ENCODE peak calls at places on chromosomes 6 and 20, in nine cellular contexts. M is Kasumi-1; L is kidney tubule cell; O is activated naive CD8-positive, alpha-beta T cell treated with anti-CD3 and anti-CD28 coated beads, Interleukin-2, amount 50 U/mL, for 24 hours; I is HTR-8/SVneo; X is activated T-helper 1 cell treated with anti-CD3 and anti-CD28 coated beads, Interleukin-2, amount 50 U/mL, for 16 hours; S is colonic mucosa; P is T-helper 9 cell; V is midbrain. R is an unnamed sample.
A peak's percentile ranks its signal among the peaks of the same experiment; 100 is the strongest.

GRCh38 chr6:113825776-113826175 is 31.4 kb upstream of the MARCKS start:
- DNase-seq in M (no peak), L (peak; percentile 41), O (no peak), I (no peak), X (no peak), S (peak; percentile 85), P (no peak), V (peak; percentile 90), R (peak; percentile 85)

GRCh38 chr6:43464337-43464736 is 9.0 kb upstream of the DLK2 start:
- DNase-seq in M (no peak), L (no peak), O (no peak), I (no peak), X (no peak), S (no peak), P (no peak), V (no peak), R (no peak)

GRCh38 chr20:49747707-49748524 is 34.2 kb upstream of the B4GALT5 start:
- DNase-seq in M (no peak), L (no peak), O (no peak), I (no peak), X (no peak), S (peak; percentile 43), P (no peak), V (peak; percentile 44), R (peak; percentile 78)

GRCh38 chr6:114144887-114145851 is 174.2 kb upstream of the HDAC2 start:
- DNase-seq in M (no peak), L (no peak), O (no peak), I (no peak), X (no peak), S (no peak), P (no peak), V (no peak), R (no peak)

GRCh38 chr6:135488023-135488422 is 9.5 kb downstream of the AHI1 start:
- DNase-seq in M (no peak), L (peak; percentile 60), O (no peak), I (peak; percentile 48), X (no peak), S (no peak), P (no peak), V (no peak), R (peak; percentile 81)

GRCh38 chr6:139587469-139587868 is 213.0 kb upstream of the CITED2 start:
- DNase-seq in M (no peak), L (peak; percentile 94), O (no peak), I (peak; percentile 59), X (no peak), S (no peak), P (no peak), V (no peak), R (peak; percentile 85)

GRCh38 chr20:62087632-62088031 is 22.0 kb upstream of the TAF4 start:
- DNase-seq in M (no peak), L (no peak), O (no peak), I (no peak), X (no peak), S (no peak), P (no peak), V (no peak), R (no peak)

GRCh38 chr20:5886788-5887187 is 63.5 kb downstream of the TRMT6 start:
- DNase-seq in M (no peak), L (no peak), O (no peak), I (no peak), X (no peak), S (no peak), P (no peak), V (no peak), R (no peak)

GRCh38 chr6:108742041-108742440 is 106.2 kb upstream of the ARMC2 start:
- DNase-seq in M (peak; percentile 19), L (peak; percentile 36), O (no peak), I (no peak), X (no peak), S (no peak), P (no peak), V (no peak), R (no peak)

GRCh38 chr6:2900821-2901644 is 2.1 kb downstream of the SERPINB9 start:
- DNase-seq in M (no peak), L (no peak), O (no peak), I (no peak), X (no peak), S (no peak), P (no peak), V (peak; percentile 67), R (peak; percentile 9)

GRCh38 chr6:126721581-126722145 is 381.7 kb downstream of the CENPW start:
- DNase-seq in M (no peak), L (peak; percentile 95), O (no peak), I (peak; percentile 6), X (no peak), S (no peak), P (no peak), V (no peak), R (peak; percentile 93)

GRCh38 chr20:46260480-46260879 is 47.8 kb downstream of the CDH22 start:
- DNase-seq in M (no peak), L (no peak), O (no peak), I (no peak), X (no peak), S (no peak), P (no peak), V (no peak), R (peak; percentile 19)

GRCh38 chr6:45504947-45505346 is 127.2 kb upstream of the SUPT3H start:
- DNase-seq in M (peak; percentile 53), L (peak; percentile 58), O (no peak), I (peak; percentile 63), X (no peak), S (no peak), P (no peak), V (no peak), R (peak; percentile 74)

GRCh38 chr6:54588176-54588575 is 258.4 kb upstream of the FAM83B start:
- DNase-seq in M (no peak), L (no peak), O (no peak), I (no peak), X (no peak), S (no peak), P (no peak), V (no peak), R (no peak)

GRCh38 chr20:46631212-46631869 is 19.9 kb downstream of the SLC13A3 start:
- DNase-seq in M (peak; percentile 0), L (peak; percentile 61), O (peak; percentile 2), I (no peak), X (no peak), S (no peak), P (no peak), V (no peak), R (peak; percentile 30)

GRCh38 chr6:36822506-36823269 is 16.6 kb downstream of the CPNE5 start:
- DNase-seq in M (no peak), L (peak; percentile 39), O (no peak), I (no peak), X (no peak), S (no peak), P (no peak), V (no peak), R (no peak)

GRCh38 chr20:34825530-34826362 is at the start of gene NCOA6:
- DNase-seq in M (peak; percentile 50), L (peak; percentile 80), O (peak; percentile 86), I (peak; percentile 88), X (peak; percentile 79), S (peak; percentile 93), P (peak; percentile 91), V (peak; percentile 92), R (peak; percentile 90)